ENCODE peak calls at places on chromosomes 3 and 15, in four cellular contexts. One of them, this sample, is unnamed. For H3K4me1, the result is how much of the 10 kb centered on the place peaks cover.

GRCh38 chr3:134988666-134989065 is 193.6 kb downstream of the EPHB1 start:
- DNase-seq in heart right ventricle: no peak
- DNase-seq in prostate gland: no peak
- DNase-seq in body of pancreas: no peak
- DNase-seq in this sample: no peak

GRCh38 chr3:134132961-134133360 is 103.2 kb upstream of the SLCO2A1 start:
- DNase-seq in prostate gland: no peak
- DNase-seq in body of pancreas: no peak
- DNase-seq in heart right ventricle: no peak
- DNase-seq in this sample: no peak

GRCh38 chr3:189186093-189186492 is 14.3 kb downstream of the TPRG1 start:
- DNase-seq in heart right ventricle: no peak
- DNase-seq in body of pancreas: peak
- DNase-seq in prostate gland: no peak
- DNase-seq in this sample: peak

GRCh38 chr3:169596126-169596525 is 67.4 kb downstream of the MECOM start:
- DNase-seq in body of pancreas: no peak
- DNase-seq in prostate gland: no peak
- DNase-seq in heart right ventricle: no peak
- DNase-seq in this sample: no peak

GRCh38 chr3:180855364-180855763 is 57.1 kb upstream of the FXR1 start:
- DNase-seq in prostate gland: no peak
- DNase-seq in body of pancreas: no peak
- DNase-seq in heart right ventricle: no peak
- DNase-seq in this sample: no peak

GRCh38 chr3:32450426-32450825 is 52.2 kb downstream of the CMTM6 start:
- DNase-seq in body of pancreas: no peak
- DNase-seq in heart right ventricle: no peak
- DNase-seq in prostate gland: no peak
- DNase-seq in this sample: no peak

GRCh38 chr3:176302271-176302670 is 895.0 kb downstream of the TBL1XR1 start:
- DNase-seq in prostate gland: no peak
- DNase-seq in heart right ventricle: no peak
- DNase-seq in body of pancreas: no peak
- DNase-seq in this sample: no peak

GRCh38 chr3:129238945-129239705 is 10.3 kb upstream of the COPG1 start:
- DNase-seq in prostate gland: no peak
- DNase-seq in heart right ventricle: no peak
- DNase-seq in body of pancreas: peak
- DNase-seq in this sample: peak

GRCh38 chr15:58010983-58011382 is 54.5 kb downstream of the ALDH1A2 start:
- DNase-seq in body of pancreas: no peak
- DNase-seq in prostate gland: no peak
- DNase-seq in heart right ventricle: no peak
- DNase-seq in this sample: no peak

GRCh38 chr3:17412950-17413530 is 329.4 kb downstream of the TBC1D5 start:
- DNase-seq in prostate gland: peak
- DNase-seq in heart right ventricle: no peak
- DNase-seq in body of pancreas: peak
- DNase-seq in this sample: peak

GRCh38 chr3:104279617-104280016 is 1087.1 kb upstream of the ALCAM start:
- DNase-seq in heart right ventricle: no peak
- DNase-seq in body of pancreas: no peak
- DNase-seq in prostate gland: no peak
- DNase-seq in this sample: no peak

GRCh38 chr3:10873415-10873814 is 57.4 kb downstream of the SLC6A11 start:
- DNase-seq in prostate gland: no peak
- DNase-seq in heart right ventricle: no peak
- DNase-seq in body of pancreas: no peak
- DNase-seq in this sample: no peak

GRCh38 chr3:9448071-9448470 is 50.7 kb downstream of the SETD5 start:
- DNase-seq in heart right ventricle: no peak
- DNase-seq in body of pancreas: no peak
- DNase-seq in prostate gland: no peak
- DNase-seq in this sample: no peak

GRCh38 chr3:73070675-73071575 is 9.5 kb downstream of the EBLN2 start:
- DNase-seq in prostate gland: no peak
- DNase-seq in body of pancreas: no peak
- DNase-seq in heart right ventricle: no peak
- DNase-seq in this sample: no peak

GRCh38 chr3:126018995-126019394 is 50.0 kb downstream of the ROPN1B start:
- DNase-seq in body of pancreas: no peak
- DNase-seq in heart right ventricle: no peak
- DNase-seq in prostate gland: no peak
- DNase-seq in this sample: no peak

GRCh38 chr15:66886241-66886675 is 179.1 kb upstream of the SMAD3 start:
- DNase-seq in body of pancreas: no peak
- DNase-seq in heart right ventricle: no peak
- DNase-seq in prostate gland: no peak
- DNase-seq in this sample: no peak

GRCh38 chr3:160566499-160566898 is 1.1 kb upstream of the KPNA4 start:
- DNase-seq in heart right ventricle: no peak
- DNase-seq in prostate gland: no peak
- DNase-seq in body of pancreas: no peak
- DNase-seq in this sample: no peak

GRCh38 chr3:51350751-51351150 is 34.3 kb upstream of the MANF start:
- DNase-seq in body of pancreas: no peak
- DNase-seq in prostate gland: no peak
- DNase-seq in heart right ventricle: no peak
- DNase-seq in this sample: no peak

GRCh38 chr3:58564456-58565160 is 12.6 kb downstream of the FAM107A start:
- DNase-seq in heart right ventricle: no peak
- DNase-seq in prostate gland: no peak
- DNase-seq in body of pancreas: no peak
- DNase-seq in this sample: peak

GRCh38 chr3:10410383-10411002 is 89.6 kb upstream of the SEC13 start:
- DNase-seq in heart right ventricle: no peak
- DNase-seq in prostate gland: no peak
- DNase-seq in body of pancreas: no peak
- DNase-seq in this sample: peak

GRCh38 chr3:181326637-181327223 is 337.2 kb upstream of the DNAJC19 start:
- DNase-seq in heart right ventricle: no peak
- DNase-seq in body of pancreas: no peak
- DNase-seq in prostate gland: no peak
- DNase-seq in this sample: peak

GRCh38 chr3:40267940-40268707 is 41.4 kb upstream of the EIF1B start:
- DNase-seq in body of pancreas: no peak
- DNase-seq in prostate gland: no peak
- DNase-seq in heart right ventricle: no peak
- DNase-seq in this sample: peak

GRCh38 chr3:160150525-160150924 is 74.7 kb upstream of the C3orf80 start:
- DNase-seq in prostate gland: no peak
- DNase-seq in body of pancreas: no peak
- DNase-seq in heart right ventricle: no peak
- DNase-seq in this sample: no peak

GRCh38 chr3:29258161-29258560 is 22.7 kb upstream of the RBMS3 start:
- DNase-seq in body of pancreas: no peak
- DNase-seq in heart right ventricle: no peak
- DNase-seq in prostate gland: no peak
- DNase-seq in this sample: no peak

GRCh38 chr15:61715082-61715481 is 345.2 kb downstream of the VPS13C start:
- DNase-seq in heart right ventricle: no peak
- DNase-seq in body of pancreas: peak
- DNase-seq in prostate gland: no peak
- DNase-seq in this sample: no peak

DNA sequence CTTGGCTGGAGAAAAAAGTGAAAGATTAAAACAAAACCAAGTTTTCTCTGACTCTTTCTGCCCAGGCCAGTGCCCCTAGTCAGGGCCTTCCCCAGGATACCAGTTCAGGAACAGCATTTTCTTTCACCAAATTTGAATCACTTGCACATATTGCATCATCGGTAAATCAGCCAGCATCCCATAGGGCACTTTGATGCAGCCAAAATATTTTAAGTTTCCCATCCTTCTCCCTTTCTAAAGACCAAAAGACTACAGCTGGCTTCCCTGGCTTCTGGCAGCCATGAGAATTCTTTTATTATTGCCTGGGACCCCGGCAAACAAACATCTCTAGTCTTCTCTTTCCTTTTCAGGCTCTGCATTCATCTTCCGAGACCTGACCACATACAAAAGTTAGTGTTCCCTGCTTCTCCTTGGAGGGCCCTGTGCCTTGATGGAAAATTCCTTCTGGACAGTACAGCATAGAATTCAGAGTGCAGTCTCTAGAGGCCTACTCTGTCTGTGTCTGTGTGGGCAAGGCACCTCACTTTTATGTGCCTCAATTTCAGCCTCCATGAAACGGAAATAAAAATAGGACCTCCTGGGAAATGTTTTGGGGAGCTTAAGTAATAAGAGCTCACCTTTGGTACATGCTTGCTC is 348.0 kb downstream of the VPS13C start:
- DNase-seq in heart right ventricle: no peak
- DNase-seq in body of pancreas: no peak
- DNase-seq in prostate gland: no peak
- DNase-seq in this sample: no peak
- H3K27ac ChIP-seq in heart right ventricle: peak
- H3K27ac ChIP-seq in body of pancreas: no peak
- H3K27ac ChIP-seq in prostate gland: no peak
- H3K27ac ChIP-seq in this sample: no peak

GRCh38 chr3:127692501-127693335 is 20.0 kb downstream of the ABTB1 start:
- DNase-seq in heart right ventricle: peak
- DNase-seq in prostate gland: no peak
- DNase-seq in body of pancreas: no peak
- DNase-seq in this sample: no peak

GRCh38 chr3:127693336-127693843 is 20.6 kb downstream of the ABTB1 start:
- DNase-seq in body of pancreas: no peak
- DNase-seq in prostate gland: no peak
- DNase-seq in heart right ventricle: peak
- DNase-seq in this sample: no peak

GRCh38 chr3:127697531-127698240 is 24.9 kb downstream of the ABTB1 start:
- DNase-seq in heart right ventricle: peak
- DNase-seq in prostate gland: peak
- DNase-seq in body of pancreas: peak
- DNase-seq in this sample: peak

GRCh38 chr3:127691974-127692373 is 19.2 kb downstream of the ABTB1 start:
- DNase-seq in prostate gland: no peak
- DNase-seq in heart right ventricle: peak
- DNase-seq in body of pancreas: no peak
- DNase-seq in this sample: no peak

DNA sequence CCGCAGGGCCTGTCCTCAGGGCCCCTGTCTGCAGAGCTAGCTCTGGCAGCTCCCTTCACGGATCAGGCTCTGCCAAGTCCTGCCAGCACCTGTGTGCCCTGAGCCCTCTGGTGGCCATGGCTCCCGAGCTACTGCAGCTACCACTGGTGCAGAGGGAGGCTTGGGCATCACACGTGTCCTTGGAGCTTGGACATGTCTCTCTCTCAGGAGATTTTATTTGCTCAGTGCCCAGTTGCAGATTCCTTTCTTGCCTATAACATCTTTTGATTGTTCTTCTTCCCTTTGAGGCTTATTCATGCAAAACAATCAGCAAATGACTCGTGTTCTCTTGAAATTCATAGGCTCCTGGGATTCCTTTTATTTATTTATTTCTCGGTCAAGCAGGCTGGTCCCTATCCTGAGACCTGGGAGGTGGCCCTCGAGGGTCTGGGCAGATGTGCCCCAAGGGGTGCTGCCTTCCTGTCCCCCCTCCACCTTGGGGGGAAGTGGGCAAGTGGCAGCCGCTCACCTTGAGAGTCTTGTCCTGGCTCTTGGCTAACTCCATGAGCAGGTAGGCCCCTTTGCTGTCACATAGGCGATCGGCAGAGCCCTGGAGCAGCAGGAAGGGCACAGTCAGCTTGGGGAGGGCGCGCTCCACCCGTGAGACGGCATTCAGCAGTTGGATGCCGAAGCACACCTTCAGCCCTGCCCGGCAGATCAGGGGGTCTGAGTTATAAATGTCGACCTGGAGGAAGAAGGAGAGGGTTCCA is 21.9 kb downstream of the ABTB1 start:
- DNase-seq in heart right ventricle: peak
- DNase-seq in prostate gland: peak
- DNase-seq in body of pancreas: peak
- DNase-seq in this sample: peak
- H3K4me1 ChIP-seq in heart right ventricle: half or more
- H3K4me1 ChIP-seq in prostate gland: under half
- H3K4me1 ChIP-seq in body of pancreas: under half
- H3K4me1 ChIP-seq in this sample: under half

DNA sequence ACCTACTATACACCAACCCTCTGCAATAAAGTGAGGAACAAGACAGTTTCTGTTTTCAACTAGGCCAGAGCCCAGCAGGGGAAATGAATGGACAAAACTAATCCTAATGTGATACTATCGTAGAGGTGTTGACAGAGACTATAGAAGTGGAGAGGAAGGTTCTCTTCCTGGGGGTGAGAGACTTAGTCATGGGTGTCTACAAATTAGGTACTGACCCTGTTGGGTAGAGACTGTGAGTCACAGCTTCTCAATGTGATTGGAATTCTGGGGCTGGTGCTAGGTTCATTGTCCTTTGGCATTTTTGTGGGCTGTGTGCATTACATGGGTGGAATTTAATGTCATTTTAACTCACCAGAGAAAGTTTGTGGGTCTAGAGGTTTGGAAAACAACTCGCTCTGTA is 79.3 kb downstream of the ADAMTSL3 start:
- DNase-seq in heart right ventricle: no peak
- DNase-seq in body of pancreas: no peak
- DNase-seq in prostate gland: no peak
- DNase-seq in this sample: no peak
- H3K27ac ChIP-seq in heart right ventricle: no peak
- H3K27ac ChIP-seq in body of pancreas: peak
- H3K27ac ChIP-seq in prostate gland: no peak
- H3K27ac ChIP-seq in this sample: no peak

DNA sequence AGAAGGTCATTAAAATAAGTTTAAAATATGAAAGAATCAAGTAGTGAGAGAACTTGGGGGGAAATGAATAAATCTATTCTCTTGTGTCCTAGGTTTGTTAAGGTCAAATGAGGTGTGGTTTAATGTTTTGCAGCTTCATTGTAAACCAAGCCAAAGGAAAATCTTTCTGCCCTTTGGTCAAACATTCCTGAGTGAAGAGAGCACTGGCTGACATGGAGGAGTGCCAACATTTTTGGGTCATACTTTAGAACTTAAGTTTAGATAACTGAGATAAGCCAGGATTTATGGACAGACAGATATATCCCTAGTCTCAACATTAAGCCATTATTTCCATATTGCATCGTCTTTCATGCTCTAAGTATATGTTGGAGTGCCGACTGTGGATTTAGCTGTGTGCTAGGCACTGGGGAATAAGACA is 66.4 kb downstream of the PTPRG start:
- DNase-seq in prostate gland: no peak
- DNase-seq in body of pancreas: peak
- DNase-seq in heart right ventricle: no peak
- DNase-seq in this sample: peak
- H3K4me1 ChIP-seq in prostate gland: under half
- H3K4me1 ChIP-seq in body of pancreas: under half
- H3K4me1 ChIP-seq in heart right ventricle: under half
- H3K4me1 ChIP-seq in this sample: under half

DNA sequence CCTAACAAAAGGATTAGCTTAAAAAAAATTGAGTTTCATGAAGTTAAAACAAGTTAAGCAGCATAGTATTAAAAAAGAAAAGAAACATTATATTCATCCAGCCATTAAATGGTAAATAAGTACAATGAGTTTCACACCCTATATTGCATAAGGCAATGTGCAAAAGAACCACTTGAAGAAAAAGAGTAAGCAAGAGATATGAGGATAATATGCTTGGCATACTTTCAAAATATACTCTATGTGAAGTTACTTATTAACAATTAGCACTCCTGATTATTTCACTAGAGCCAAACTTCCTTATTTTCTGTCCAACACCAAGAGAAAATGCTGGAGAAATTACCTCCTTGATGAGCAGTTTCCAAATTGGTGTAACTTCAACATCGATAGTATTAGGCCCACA is 63.7 kb downstream of the ATP13A4 start:
- DNase-seq in body of pancreas: no peak
- DNase-seq in prostate gland: no peak
- DNase-seq in heart right ventricle: no peak
- DNase-seq in this sample: peak
- H3K27ac ChIP-seq in body of pancreas: no peak
- H3K27ac ChIP-seq in prostate gland: no peak
- H3K27ac ChIP-seq in heart right ventricle: no peak
- H3K27ac ChIP-seq in this sample: no peak

This sample was measured in small intestine.